ENCODE peak calls at places on chromosome 5, in four cellular contexts. One of them, this sample, is unnamed.

GRCh38 chr5:15790446-15791005 is 290.5 kb downstream of the FBXL7 start:
- DNase-seq in uterus: no peak
- DNase-seq in A549: no peak
- DNase-seq in heart left ventricle: no peak
- DNase-seq in this sample: no peak

GRCh38 chr5:154276932-154277331 is 86.4 kb downstream of the GALNT10 start:
- DNase-seq in heart left ventricle: peak; percentile 70
- DNase-seq in A549: no peak
- DNase-seq in uterus: peak; percentile 67
- DNase-seq in this sample: peak; percentile 7

GRCh38 chr5:86806206-86806605 is 188.5 kb downstream of the COX7C start:
- DNase-seq in uterus: no peak
- DNase-seq in A549: no peak
- DNase-seq in heart left ventricle: no peak
- DNase-seq in this sample: no peak

GRCh38 chr5:96837303-96837702 is 29.6 kb upstream of the ERAP1 start:
- DNase-seq in heart left ventricle: peak; percentile 53
- DNase-seq in A549: no peak
- DNase-seq in uterus: no peak
- DNase-seq in this sample: no peak

GRCh38 chr5:61386062-61386800 is 54.2 kb downstream of the ZSWIM6 start:
- DNase-seq in uterus: no peak
- DNase-seq in A549: no peak
- DNase-seq in heart left ventricle: no peak
- DNase-seq in this sample: no peak

GRCh38 chr5:60503771-60504170 is 196.2 kb downstream of the DEPDC1B start:
- DNase-seq in A549: no peak
- DNase-seq in heart left ventricle: no peak
- DNase-seq in uterus: no peak
- DNase-seq in this sample: no peak

GRCh38 chr5:82355921-82356454 is 77.8 kb upstream of the RPS23 start:
- DNase-seq in A549: no peak
- DNase-seq in uterus: no peak
- DNase-seq in heart left ventricle: no peak
- DNase-seq in this sample: no peak

GRCh38 chr5:61055434-61056006 is 106.7 kb downstream of the SMIM15 start:
- DNase-seq in A549: peak; percentile 16
- DNase-seq in heart left ventricle: no peak
- DNase-seq in uterus: no peak
- DNase-seq in this sample: no peak

GRCh38 chr5:66469684-66470083 is 126.5 kb upstream of the MAST4 start:
- DNase-seq in uterus: no peak
- DNase-seq in A549: no peak
- DNase-seq in heart left ventricle: no peak
- DNase-seq in this sample: no peak

GRCh38 chr5:95439801-95440493 is 48.8 kb downstream of the FAM81B start:
- DNase-seq in heart left ventricle: no peak
- DNase-seq in A549: no peak
- DNase-seq in uterus: no peak
- DNase-seq in this sample: no peak

GRCh38 chr5:93289915-93290314 is 291.1 kb downstream of the NR2F1-AS1 start:
- DNase-seq in heart left ventricle: no peak
- DNase-seq in uterus: no peak
- DNase-seq in A549: no peak
- DNase-seq in this sample: no peak

DNA sequence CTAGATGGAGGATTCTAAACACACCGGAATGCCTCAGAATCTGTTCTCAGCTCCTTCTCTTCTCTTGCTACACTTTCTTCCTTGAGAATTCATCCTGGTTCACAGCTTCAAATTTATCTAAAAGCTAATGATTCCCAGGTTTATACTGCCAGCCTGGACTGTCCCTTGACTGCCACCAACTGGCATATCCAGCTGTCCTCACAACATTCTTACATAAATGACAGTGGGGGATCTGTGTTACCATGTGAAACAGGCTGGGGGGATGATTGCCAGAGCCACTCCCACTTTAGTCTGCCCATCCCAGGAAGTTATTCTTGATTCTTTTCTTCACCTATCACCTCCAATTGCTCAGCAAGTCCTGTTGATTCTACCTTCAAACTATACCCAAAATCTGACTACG is 27.2 kb upstream of the ZFR start:
- DNase-seq in uterus: no peak
- DNase-seq in heart left ventricle: no peak
- DNase-seq in A549: no peak
- DNase-seq in this sample: no peak
- TF ChIP-seq CTCF in uterus: no peak
- TF ChIP-seq CTCF in heart left ventricle: no peak
- TF ChIP-seq CTCF in A549: no peak
- TF ChIP-seq CTCF in this sample: no peak

DNA sequence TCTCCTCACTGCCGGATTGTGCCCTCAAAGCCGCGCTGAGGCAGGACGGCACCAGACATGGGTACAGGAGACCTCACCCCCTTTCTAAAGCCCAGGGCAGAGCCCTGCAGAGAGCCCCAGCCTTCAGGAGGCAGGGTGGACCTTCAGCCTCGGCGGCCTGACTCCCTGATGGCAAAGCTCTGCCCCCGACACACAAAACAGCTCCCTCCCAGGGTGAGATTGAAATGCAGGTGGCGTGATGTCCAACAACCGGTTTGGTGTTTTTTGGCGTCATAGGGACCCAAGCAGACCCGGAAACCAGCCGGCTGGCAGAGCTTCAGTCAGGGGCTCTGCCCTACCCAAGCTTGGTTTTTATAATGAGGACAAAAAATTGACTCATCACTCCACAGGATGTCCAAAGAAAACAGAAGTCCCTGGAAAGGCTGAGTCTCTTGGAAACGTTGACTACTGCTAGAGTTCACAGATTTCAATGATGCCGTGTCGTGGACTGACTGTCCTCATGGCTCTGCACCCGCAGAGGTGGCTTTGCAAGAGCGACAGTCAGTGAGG is 275.2 kb upstream of the IRX1 start:
- DNase-seq in A549: no peak
- DNase-seq in uterus: no peak
- DNase-seq in heart left ventricle: no peak
- DNase-seq in this sample: no peak
- H3K4me3 ChIP-seq in A549: no peak overlapping the region
- H3K4me3 ChIP-seq in uterus: no peak overlapping the region
- H3K4me3 ChIP-seq in heart left ventricle: no peak overlapping the region
- H3K4me3 ChIP-seq in this sample: no peak overlapping the region

GRCh38 chr5:113487779-113488644 is at the start of gene MCC:
- DNase-seq in uterus: peak; percentile 70
- DNase-seq in heart left ventricle: peak; percentile 90
- DNase-seq in A549: peak; percentile 70
- DNase-seq in this sample: no peak
- TF ChIP-seq POLR2A in uterus: peak; percentile 22
- TF ChIP-seq POLR2A in heart left ventricle: no peak
- TF ChIP-seq POLR2A in A549: no peak
- TF ChIP-seq POLR2A in this sample: no peak

GRCh38 chr5:175379867-175380266 is 64.1 kb downstream of the DRD1 start:
- DNase-seq in uterus: no peak
- DNase-seq in heart left ventricle: no peak
- DNase-seq in A549: no peak
- DNase-seq in this sample: no peak

GRCh38 chr5:175381116-175381515 is 62.9 kb downstream of the DRD1 start:
- DNase-seq in heart left ventricle: no peak
- DNase-seq in A549: no peak
- DNase-seq in uterus: no peak
- DNase-seq in this sample: no peak

GRCh38 chr5:175378444-175379028 is 65.4 kb downstream of the DRD1 start:
- DNase-seq in A549: peak; percentile 84
- DNase-seq in uterus: no peak
- DNase-seq in heart left ventricle: no peak
- DNase-seq in this sample: no peak

GRCh38 chr5:175380701-175381100 is 63.3 kb downstream of the DRD1 start:
- DNase-seq in A549: no peak
- DNase-seq in uterus: no peak
- DNase-seq in heart left ventricle: no peak
- DNase-seq in this sample: no peak

GRCh38 chr5:175377816-175378215 is 66.2 kb downstream of the DRD1 start:
- DNase-seq in A549: no peak
- DNase-seq in uterus: no peak
- DNase-seq in heart left ventricle: no peak
- DNase-seq in this sample: no peak
- TF ChIP-seq CTCF in A549: no peak
- TF ChIP-seq CTCF in uterus: no peak
- TF ChIP-seq CTCF in heart left ventricle: no peak
- TF ChIP-seq CTCF in this sample: no peak

GRCh38 chr5:125199968-125200841 is 453.8 kb upstream of the ZNF608 start:
- DNase-seq in uterus: peak; percentile 19
- DNase-seq in heart left ventricle: no peak
- DNase-seq in A549: no peak
- DNase-seq in this sample: no peak
- H3K4me3 ChIP-seq in uterus: no peak overlapping the region
- H3K4me3 ChIP-seq in heart left ventricle: peak overlapping the region; percentile 34
- H3K4me3 ChIP-seq in A549: peak overlapping the region; percentile 9
- H3K4me3 ChIP-seq in this sample: no peak overlapping the region

This sample was measured in esophagus squamous epithelium.